ENCODE peak calls at places on chromosomes 2 and 18, in six cellular contexts. N is H1, F is mesenchymal stem cell, B is IMR-90, V is H9, S is trophoblast cell. H is an unnamed sample.

GRCh38 chr18:50944245-50944917 is 23.5 kb upstream of the ELAC1 start:
- DNase-seq in N (no peak), F (no peak), B (no peak), V (no peak), S (no peak), H (no peak)

GRCh38 chr2:209334188-209335017 is 89.4 kb upstream of the MAP2 start:
- DNase-seq in N (no peak), F (peak), B (peak), V (peak), S (peak), H (peak)

GRCh38 chr2:85754313-85755095 is 713 bp downstream of the ATOH8 start:
- DNase-seq in N (no peak), F (peak), B (peak), V (peak), S (peak), H (peak)

GRCh38 chr2:100610381-100610831 is 47.6 kb downstream of the PDCL3 start:
- DNase-seq in N (peak), F (peak), B (peak), V (peak), S (peak), H (peak)

GRCh38 chr2:109213646-109214417 is 84.8 kb downstream of the SH3RF3 start:
- DNase-seq in N (no peak), F (peak), B (peak), V (no peak), S (peak), H (no peak)

GRCh38 chr2:35168351-35168750 is 1187.2 kb upstream of the CRIM1 start:
- DNase-seq in N (no peak), F (no peak), B (no peak), V (no peak), S (no peak), H (no peak)

GRCh38 chr2:215537621-215538020 is 101.8 kb upstream of the FN1 start:
- DNase-seq in N (no peak), F (peak), B (peak), V (no peak), S (peak), H (no peak)

GRCh38 chr2:102138331-102138730 is 4.2 kb upstream of the IL1R1 start:
- DNase-seq in N (no peak), F (peak), B (no peak), V (no peak), S (no peak), H (no peak)

GRCh38 chr18:69494841-69495240 is 94.2 kb downstream of the DOK6 start:
- DNase-seq in N (no peak), F (no peak), B (no peak), V (no peak), S (no peak), H (no peak)

GRCh38 chr2:238142382-238143205 is 4.1 kb downstream of the KLHL30 start:
- DNase-seq in N (no peak), F (no peak), B (no peak), V (no peak), S (no peak), H (no peak)
- H3K4me2 ChIP-seq in N (no peak), F (no peak), B (no peak), V (no peak), S (no peak), H (no peak)

GRCh38 chr2:19785432-19785831 is 116.4 kb downstream of the TTC32 start:
- DNase-seq in N (no peak), F (no peak), B (peak), V (no peak), S (no peak), H (no peak)

GRCh38 chr2:19784456-19784855 is 117.3 kb downstream of the TTC32 start:
- DNase-seq in N (no peak), F (no peak), B (no peak), V (no peak), S (no peak), H (no peak)

GRCh38 chr2:19786408-19787058 is 115.2 kb downstream of the TTC32 start:
- DNase-seq in N (no peak), F (peak), B (peak), V (no peak), S (peak), H (no peak)

GRCh38 chr2:19785867-19786266 is 115.9 kb downstream of the TTC32 start:
- DNase-seq in N (no peak), F (no peak), B (no peak), V (no peak), S (no peak), H (no peak)

DNA sequence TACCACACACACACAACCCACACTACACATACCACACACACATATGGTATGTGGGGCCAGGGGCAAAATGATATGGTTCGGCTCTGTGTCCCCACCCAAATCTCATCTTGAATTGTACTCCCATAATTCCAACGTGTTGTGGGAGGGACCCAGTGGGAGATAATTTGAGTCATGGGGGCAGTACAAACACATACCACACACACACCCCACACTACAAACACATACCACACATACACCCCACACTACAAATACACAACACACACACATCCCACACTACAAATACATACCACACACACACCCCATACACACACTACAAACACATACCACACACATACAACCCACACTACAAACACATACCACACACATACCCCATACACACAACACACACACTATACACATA is 117.8 kb downstream of the TTC32 start:
- DNase-seq in N (no peak), F (no peak), B (no peak), V (no peak), S (no peak), H (no peak)
- H3K14ac ChIP-seq in N (no peak), F (no peak), B (peak), V (no peak), S (no peak), H (no peak)

GRCh38 chr2:19185061-19185460 is 173.4 kb downstream of the OSR1 start:
- DNase-seq in N (no peak), F (no peak), B (peak), V (no peak), S (no peak), H (no peak)
- H2AFZ ChIP-seq in N (no peak), F (no peak), B (no peak), V (no peak), S (peak), H (no peak)

DNA sequence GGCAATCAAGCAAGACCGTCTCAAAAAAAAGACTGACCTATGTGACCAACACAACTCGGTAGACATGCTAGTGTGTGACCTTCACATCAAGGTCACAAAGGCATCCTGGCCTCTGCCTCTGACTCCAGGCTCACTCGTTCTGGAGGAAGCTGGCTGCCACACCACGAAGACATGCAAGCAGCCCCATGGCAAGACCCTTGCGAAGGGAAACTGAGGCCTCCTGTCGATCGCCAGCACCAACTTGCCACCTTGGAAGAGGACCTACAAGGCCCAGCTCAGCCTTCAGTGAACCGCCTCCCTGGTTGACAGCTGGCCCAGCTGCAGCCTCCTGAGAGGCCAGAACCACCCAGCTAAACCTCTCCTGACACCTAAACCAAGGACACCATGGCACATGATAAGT is 79.3 kb upstream of the ASAP2 start:
- DNase-seq in N (no peak), F (no peak), B (no peak), V (no peak), S (no peak), H (no peak)
- H3K4me2 ChIP-seq in N (no peak), F (no peak), B (no peak), V (no peak), S (no peak), H (no peak)

H was measured in neuronal stem cell.